ENCODE peak calls at places on chromosomes 5 and 9, in seven cellular contexts. U, G, C, T, D, I and F are unnamed samples. For H3K27me3, the result is how much of the 10 kb centered on the place peaks cover.

GRCh38 chr5:83172011-83172410 is 94.7 kb downstream of the XRCC4 start:
- DNase-seq in U (no peak), G (no peak), C (no peak), T (no peak), D (no peak), I (no peak), F (no peak)

GRCh38 chr9:14383815-14384214 is 69.9 kb upstream of the NFIB start:
- DNase-seq in U (no peak), G (no peak), C (no peak), T (no peak), D (no peak), I (no peak), F (no peak)

GRCh38 chr5:126900796-126901195 is 123.9 kb downstream of the LMNB1 start:
- DNase-seq in U (no peak), G (no peak), C (no peak), T (no peak), D (no peak), I (no peak), F (no peak)

GRCh38 chr5:91928751-91929521 is 545.8 kb upstream of the ARRDC3 start:
- DNase-seq in U (no peak), G (no peak), C (no peak), T (no peak), D (no peak), I (peak), F (no peak)

GRCh38 chr9:71001780-71002386 is 119.5 kb downstream of the TRPM3 start:
- DNase-seq in U (no peak), G (peak), C (no peak), T (no peak), D (peak), I (peak), F (no peak)

GRCh38 chr5:172407861-172408260 is 46.5 kb downstream of the SH3PXD2B start:
- DNase-seq in U (no peak), G (no peak), C (no peak), T (no peak), D (no peak), I (no peak), F (no peak)

GRCh38 chr5:73954381-73954780 is 328.4 kb downstream of the ARHGEF28 start:
- DNase-seq in U (no peak), G (no peak), C (no peak), T (no peak), D (no peak), I (no peak), F (no peak)

GRCh38 chr9:100466828-100467220 is 6.1 kb upstream of the TMEFF1 start:
- DNase-seq in U (no peak), G (no peak), C (no peak), T (no peak), D (no peak), I (no peak), F (no peak)

GRCh38 chr5:119287547-119288073 is 68.2 kb upstream of the TNFAIP8 start:
- DNase-seq in U (no peak), G (no peak), C (no peak), T (no peak), D (no peak), I (no peak), F (no peak)

GRCh38 chr9:18255158-18255629 is 218.8 kb upstream of the ADAMTSL1 start:
- DNase-seq in U (peak), G (peak), C (no peak), T (peak), D (peak), I (peak), F (peak)

GRCh38 chr5:17365756-17366155 is 132.3 kb upstream of the TAF11L2 start:
- DNase-seq in U (no peak), G (no peak), C (no peak), T (no peak), D (no peak), I (peak), F (no peak)

GRCh38 chr5:170141636-170142035 is 35.9 kb downstream of the FOXI1 start:
- DNase-seq in U (no peak), G (no peak), C (peak), T (no peak), D (peak), I (no peak), F (no peak)

GRCh38 chr5:78778538-78778937 is 130.0 kb upstream of the LHFPL2 start:
- DNase-seq in U (no peak), G (no peak), C (no peak), T (no peak), D (no peak), I (no peak), F (no peak)

GRCh38 chr5:42719034-42719433 is 37.6 kb upstream of the CCDC152 start:
- DNase-seq in U (no peak), G (no peak), C (no peak), T (no peak), D (no peak), I (no peak), F (no peak)

GRCh38 chr9:133573791-133574515 is 35.2 kb downstream of the FAM163B start:
- DNase-seq in U (no peak), G (no peak), C (no peak), T (no peak), D (no peak), I (no peak), F (no peak)
- H3K27me3 ChIP-seq in U (under half), G (under half), C (under half), T (under half), D (under half), I (under half), F (under half)

DNA sequence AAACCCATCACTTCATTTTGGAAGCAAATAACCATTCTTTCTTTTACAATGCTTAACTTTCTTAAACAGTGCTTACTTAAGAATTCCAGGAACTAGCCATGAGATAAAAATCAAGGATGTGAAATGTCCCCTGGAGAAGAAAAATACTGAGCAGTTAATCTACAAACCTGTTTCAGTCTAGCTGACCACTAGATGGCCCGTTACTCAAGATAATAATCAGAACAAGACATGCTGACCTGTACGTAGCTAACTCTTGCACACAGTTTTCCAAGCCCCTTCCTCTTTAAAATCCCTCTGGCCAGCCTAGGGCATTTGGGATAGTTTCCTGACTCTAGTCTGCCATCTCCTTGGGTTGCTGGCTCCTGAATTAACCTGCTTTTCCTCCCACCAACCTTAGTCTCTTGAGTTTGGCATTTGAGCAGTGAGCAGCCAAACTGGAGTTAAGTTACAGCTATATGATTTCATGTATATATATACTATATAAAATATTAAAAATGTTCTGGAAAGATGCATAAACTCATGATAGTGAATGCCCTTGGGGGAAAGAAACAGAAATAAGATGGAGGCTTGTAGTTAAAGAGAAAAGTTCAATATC is 59.3 kb upstream of the TRAF1 start:
- DNase-seq in U (no peak), G (no peak), C (no peak), T (no peak), D (no peak), I (peak), F (no peak)
- TF ChIP-seq CTCF in U (peak), G (peak), C (peak), T (peak), D (peak), I (peak), F (peak)

GRCh38 chr5:6455571-6456200 is 7.0 kb downstream of the UBE2QL1 start:
- DNase-seq in U (no peak), G (no peak), C (no peak), T (no peak), D (no peak), I (no peak), F (no peak)

GRCh38 chr5:6453937-6454560 is 5.4 kb downstream of the UBE2QL1 start:
- DNase-seq in U (no peak), G (no peak), C (no peak), T (no peak), D (no peak), I (no peak), F (no peak)

GRCh38 chr5:6456766-6457370 is 8.2 kb downstream of the UBE2QL1 start:
- DNase-seq in U (no peak), G (no peak), C (no peak), T (no peak), D (no peak), I (no peak), F (no peak)

GRCh38 chr5:6452622-6453504 is 4.2 kb downstream of the UBE2QL1 start:
- DNase-seq in U (no peak), G (no peak), C (no peak), T (no peak), D (no peak), I (no peak), F (no peak)

GRCh38 chr5:6454628-6455053 is 6.0 kb downstream of the UBE2QL1 start:
- DNase-seq in U (no peak), G (no peak), C (no peak), T (no peak), D (no peak), I (no peak), F (peak)
- H3K27me3 ChIP-seq in U (under half), G (under half), C (under half), T (under half), D (half or more), I (half or more), F (under half)

GRCh38 chr5:6829150-6829784 is 116.0 kb downstream of the TENT4A start:
- DNase-seq in U (no peak), G (no peak), C (peak), T (no peak), D (no peak), I (no peak), F (no peak)
- TF ChIP-seq CTCF in U (no peak), G (no peak), C (no peak), T (no peak), D (no peak), I (no peak), F (no peak)

DNA sequence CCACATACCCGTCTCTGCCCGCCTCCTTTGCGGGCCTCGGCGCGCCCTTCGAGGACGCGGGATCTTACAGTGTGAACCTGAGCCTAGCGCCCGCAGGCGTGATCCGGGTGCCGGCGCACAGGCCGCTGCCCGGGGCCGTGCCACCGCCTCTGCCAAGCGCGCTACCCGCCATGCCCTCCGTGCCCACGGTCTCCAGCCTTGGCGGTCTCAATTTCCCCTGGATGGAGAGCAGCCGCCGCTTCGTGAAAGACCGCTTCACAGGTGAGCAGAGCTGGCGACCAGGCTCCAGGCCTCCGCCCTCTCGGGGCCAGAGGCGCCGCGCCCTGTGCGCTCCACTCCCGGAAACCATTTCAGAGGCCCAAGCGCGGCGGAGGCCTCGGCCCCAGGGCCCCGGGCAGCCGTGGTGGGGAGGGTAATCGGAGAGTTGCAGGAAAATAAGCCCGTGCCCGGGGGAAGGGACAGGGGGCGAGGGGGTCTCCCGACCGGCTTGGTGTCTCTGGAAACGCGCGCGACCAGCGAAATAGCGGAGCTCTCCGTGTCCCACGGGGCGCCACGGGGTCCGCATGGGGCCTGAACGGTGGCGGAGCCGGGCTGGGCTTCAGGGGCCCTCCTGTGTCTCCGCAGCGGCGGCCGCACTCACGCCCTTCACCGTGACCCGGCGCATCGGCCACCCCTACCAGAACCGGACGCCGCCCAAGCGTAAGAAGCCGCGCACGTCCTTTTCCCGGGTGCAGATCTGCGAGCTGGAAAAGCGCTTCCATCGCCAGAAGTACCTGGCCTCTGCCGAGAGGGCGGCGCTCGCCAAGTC is 682 bp downstream of the TLX3 start:
- DNase-seq in U (no peak), G (no peak), C (no peak), T (no peak), D (peak), I (no peak), F (no peak)
- H3K27me3 ChIP-seq in U (half or more), G (under half), C (under half), T (half or more), D (half or more), I (half or more), F (under half)

GRCh38 chr5:53963958-53964357 is 346.4 kb downstream of the ARL15 start:
- DNase-seq in U (no peak), G (no peak), C (no peak), T (no peak), D (no peak), I (no peak), F (no peak)
- TF ChIP-seq CTCF in U (peak), G (no peak), C (no peak), T (no peak), D (peak), I (no peak), F (no peak)

DNA sequence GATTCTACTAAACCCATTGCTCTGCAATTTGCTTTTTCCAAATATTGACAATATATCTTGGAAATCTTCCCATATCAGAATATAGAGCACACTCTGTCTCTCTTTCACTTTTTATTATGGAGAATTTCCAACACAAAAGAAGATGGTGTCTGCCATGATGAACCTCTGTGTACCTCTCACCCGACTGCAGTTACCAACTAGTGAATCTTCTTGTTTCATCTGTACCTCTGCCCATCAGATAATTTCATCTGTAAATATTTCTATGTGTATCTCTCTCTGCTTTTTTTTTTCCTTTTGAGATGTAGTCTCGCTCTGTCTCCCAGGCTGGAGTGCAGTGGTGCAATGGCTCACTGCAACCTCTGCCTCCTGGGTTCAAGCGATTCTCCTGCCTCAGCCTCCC is 62.8 kb downstream of the NTNG2 start:
- DNase-seq in U (no peak), G (no peak), C (no peak), T (no peak), D (no peak), I (no peak), F (no peak)
- H3K27me3 ChIP-seq in U (under half), G (under half), C (under half), T (under half), D (under half), I (under half), F (under half)

GRCh38 chr5:131164931-131165727 is at the start of gene HINT1:
- DNase-seq in U (peak), G (peak), C (peak), T (peak), D (peak), I (peak), F (peak)
- TF ChIP-seq CTCF in U (peak), G (no peak), C (peak), T (no peak), D (no peak), I (no peak), F (no peak)

DNA sequence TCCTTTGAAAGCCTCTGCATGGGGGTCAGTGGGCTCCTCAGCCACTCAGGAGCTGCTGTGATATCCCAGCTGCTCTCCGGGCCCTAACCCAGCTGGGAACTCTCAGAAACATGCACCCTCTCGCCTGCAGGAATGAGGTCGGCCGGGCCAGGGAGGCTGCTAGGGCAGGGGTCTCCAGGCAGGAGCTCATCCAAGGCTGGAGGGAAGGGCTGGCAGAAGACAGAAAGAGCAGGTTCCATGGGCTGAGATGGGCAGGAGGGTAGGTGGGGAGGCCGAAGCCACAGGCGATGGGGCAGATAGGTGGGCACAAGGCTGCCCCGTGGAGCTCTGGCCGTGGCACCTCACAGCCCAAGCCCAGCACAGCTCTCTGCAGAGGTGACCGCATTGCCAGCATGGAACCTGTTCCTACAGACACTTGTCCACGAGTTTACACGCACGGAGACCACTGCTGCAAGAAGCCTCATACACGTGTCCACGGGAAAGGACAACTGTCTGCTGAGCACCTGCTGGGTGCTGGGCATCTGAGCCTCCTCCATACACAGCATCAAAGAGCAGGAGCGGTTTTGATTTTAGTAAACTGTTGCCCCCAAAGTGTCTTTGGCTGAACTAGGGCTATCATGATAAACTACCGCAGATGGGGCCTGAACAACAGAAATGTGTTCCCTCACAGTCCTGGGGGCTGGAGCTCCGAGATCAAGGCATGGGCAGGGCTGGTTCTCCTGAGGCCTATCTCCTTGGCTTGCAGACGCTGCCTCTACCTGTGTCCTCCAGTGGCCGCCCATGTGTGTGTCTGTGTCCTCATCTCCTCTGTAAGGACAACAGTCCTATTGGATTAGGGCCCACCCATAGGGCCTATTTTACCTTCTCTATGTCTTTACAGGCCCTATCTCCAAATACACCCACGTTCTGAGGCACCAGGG is 85.3 kb upstream of the ADAMTS2 start:
- DNase-seq in U (peak), G (no peak), C (no peak), T (no peak), D (no peak), I (no peak), F (no peak)
- H3K27me3 ChIP-seq in U (under half), G (under half), C (under half), T (under half), D (under half), I (under half), F (under half)